ENCODE peak calls at places on chromosomes 6 and 20, in six cellular contexts. H is lung microvascular endothelial cell, K is HS-5, Z is heart right ventricle, I is fibroblast of gingiva, T is GM12865. U is an unnamed sample.

GRCh38 chr6:113997106-113997505 is 26.2 kb upstream of the HDAC2 start:
- DNase-seq in H (no peak), K (peak; percentile 82), Z (no peak), I (peak; percentile 76), T (no peak), U (peak; percentile 85)

GRCh38 chr20:39252035-39252434 is 289.9 kb downstream of the DHX35 start:
- DNase-seq in H (no peak), K (no peak), Z (no peak), I (no peak), T (no peak), U (no peak)

GRCh38 chr20:3123542-3123941 is 36.1 kb downstream of the FASTKD5 start:
- DNase-seq in H (no peak), K (no peak), Z (no peak), I (no peak), T (no peak), U (peak; percentile 10)

GRCh38 chr6:1318036-1318435 is 6.1 kb downstream of the FOXQ1 start:
- DNase-seq in H (no peak), K (no peak), Z (no peak), I (no peak), T (no peak), U (no peak)

GRCh38 chr20:1321654-1321939 is 7.3 kb downstream of the SDCBP2 start:
- DNase-seq in H (no peak), K (no peak), Z (no peak), I (no peak), T (no peak), U (no peak)

GRCh38 chr6:165616116-165616515 is 46.9 kb downstream of the PDE10A start:
- DNase-seq in H (no peak), K (no peak), Z (no peak), I (peak; percentile 21), T (no peak), U (no peak)

GRCh38 chr20:54061106-54061881 is 9.1 kb downstream of the BCAS1 start:
- DNase-seq in H (no peak), K (peak; percentile 88), Z (no peak), I (peak; percentile 21), T (no peak), U (peak; percentile 53)

GRCh38 chr20:3888622-3889488 is at the start of gene PANK2:
- DNase-seq in H (peak; percentile 99), K (peak; percentile 95), Z (peak; percentile 100), I (peak; percentile 99), T (peak; percentile 99), U (peak; percentile 99)

GRCh38 chr6:155117266-155117665 is 122.2 kb downstream of the TIAM2 start:
- DNase-seq in H (no peak), K (peak; percentile 75), Z (no peak), I (peak; percentile 91), T (no peak), U (peak; percentile 82)

GRCh38 chr20:61821698-61822097 is 244.0 kb downstream of the TAF4 start:
- DNase-seq in H (no peak), K (no peak), Z (no peak), I (no peak), T (no peak), U (no peak)

GRCh38 chr6:118372413-118372812 is 175.7 kb upstream of the PLN start:
- DNase-seq in H (peak; percentile 35), K (no peak), Z (peak; percentile 21), I (peak; percentile 46), T (no peak), U (peak; percentile 82)

GRCh38 chr6:125940691-125941090 is 15.9 kb upstream of the HINT3 start:
- DNase-seq in H (no peak), K (no peak), Z (no peak), I (peak; percentile 29), T (no peak), U (no peak)

GRCh38 chr6:14665827-14666724 is 548.5 kb downstream of the CD83 start:
- DNase-seq in H (no peak), K (peak; percentile 97), Z (no peak), I (peak; percentile 79), T (peak; percentile 68), U (peak; percentile 98)

GRCh38 chr6:65123516-65123915 is 583.5 kb downstream of the EYS start:
- DNase-seq in H (no peak), K (no peak), Z (no peak), I (no peak), T (no peak), U (no peak)

GRCh38 chr20:59565768-59566461 is 38.4 kb upstream of the PHACTR3 start:
- DNase-seq in H (no peak), K (no peak), Z (no peak), I (no peak), T (no peak), U (no peak)

GRCh38 chr20:49323622-49324238 is 45.9 kb upstream of the ZNFX1 start:
- DNase-seq in H (peak; percentile 94), K (peak; percentile 94), Z (no peak), I (peak; percentile 82), T (peak; percentile 31), U (peak; percentile 46)

GRCh38 chr6:43489277-43490072 is 12.1 kb downstream of the TJAP1 start:
- DNase-seq in H (no peak), K (no peak), Z (no peak), I (no peak), T (no peak), U (peak; percentile 45)

GRCh38 chr6:136696238-136696637 is 96.0 kb downstream of the MAP3K5 start:
- DNase-seq in H (no peak), K (no peak), Z (no peak), I (peak; percentile 73), T (no peak), U (peak; percentile 10)

GRCh38 chr20:37558779-37559178 is 31.1 kb upstream of the BLCAP start:
- DNase-seq in H (no peak), K (no peak), Z (no peak), I (no peak), T (no peak), U (no peak)

GRCh38 chr6:121597654-121598053 is 162.2 kb downstream of the GJA1 start:
- DNase-seq in H (no peak), K (peak; percentile 37), Z (no peak), I (peak; percentile 61), T (no peak), U (peak; percentile 53)

GRCh38 chr6:20791074-20791473 is 256.8 kb downstream of the CDKAL1 start:
- DNase-seq in H (no peak), K (no peak), Z (no peak), I (no peak), T (peak; percentile 9), U (no peak)

GRCh38 chr6:81613606-81614005 is 138.9 kb downstream of the TENT5A start:
- DNase-seq in H (no peak), K (peak; percentile 69), Z (no peak), I (peak; percentile 25), T (peak; percentile 9), U (peak; percentile 68)

GRCh38 chr6:18536693-18537092 is 149.5 kb downstream of the RNF144B start:
- DNase-seq in H (no peak), K (no peak), Z (no peak), I (no peak), T (no peak), U (no peak)

GRCh38 chr6:121305957-121306607 is 28.2 kb downstream of the TBC1D32 start:
- DNase-seq in H (peak; percentile 50), K (no peak), Z (no peak), I (no peak), T (peak; percentile 53), U (peak; percentile 39)

GRCh38 chr6:144809969-144810368 is 524.8 kb downstream of the UTRN start:
- DNase-seq in H (no peak), K (no peak), Z (no peak), I (no peak), T (no peak), U (no peak)

GRCh38 chr6:56764081-56764566 is 121.4 kb upstream of the DST start:
- DNase-seq in H (peak; percentile 68), K (no peak), Z (no peak), I (peak; percentile 40), T (peak; percentile 93), U (no peak)

GRCh38 chr6:8023638-8024037 is 40.6 kb downstream of the BLOC1S5 start:
- DNase-seq in H (no peak), K (no peak), Z (no peak), I (no peak), T (no peak), U (no peak)

GRCh38 chr6:37177083-37177949 is 7.4 kb downstream of the PIM1 start:
- DNase-seq in H (no peak), K (no peak), Z (no peak), I (no peak), T (no peak), U (no peak)

GRCh38 chr6:17057322-17057721 is 44.5 kb upstream of the STMND1 start:
- DNase-seq in H (no peak), K (no peak), Z (no peak), I (peak; percentile 12), T (no peak), U (no peak)

GRCh38 chr6:85192186-85192585 is 257.7 kb upstream of the NT5E start:
- DNase-seq in H (peak; percentile 40), K (peak; percentile 44), Z (no peak), I (peak; percentile 64), T (no peak), U (peak; percentile 77)

GRCh38 chr6:45074423-45074822 is 253.7 kb upstream of the RUNX2 start:
- DNase-seq in H (no peak), K (no peak), Z (no peak), I (no peak), T (no peak), U (no peak)

GRCh38 chr6:9502991-9503761 is 911.7 kb downstream of the TFAP2A start:
- DNase-seq in H (peak; percentile 38), K (peak; percentile 92), Z (no peak), I (peak; percentile 5), T (no peak), U (no peak)

GRCh38 chr6:46501136-46502089 is 10.2 kb upstream of the RCAN2 start:
- DNase-seq in H (no peak), K (no peak), Z (no peak), I (peak; percentile 50), T (no peak), U (no peak)

GRCh38 chr6:148513145-148514071 is 170.8 kb downstream of the SASH1 start:
- DNase-seq in H (no peak), K (no peak), Z (peak; percentile 44), I (peak; percentile 93), T (no peak), U (peak; percentile 84)

GRCh38 chr6:7723041-7723447 is 2.9 kb upstream of the BMP6 start:
- DNase-seq in H (peak; percentile 88), K (no peak), Z (peak; percentile 72), I (peak; percentile 79), T (peak; percentile 83), U (peak; percentile 52)

GRCh38 chr6:43838276-43839036 is 68.4 kb downstream of the VEGFA start:
- DNase-seq in H (peak; percentile 38), K (no peak), Z (peak; percentile 40), I (peak; percentile 73), T (peak; percentile 40), U (peak; percentile 64)

GRCh38 chr6:151807513-151808330 is at the start of gene ESR1:
- DNase-seq in H (peak; percentile 2), K (no peak), Z (peak; percentile 19), I (peak; percentile 36), T (no peak), U (peak; percentile 19)

GRCh38 chr20:41027872-41028358 is 707 bp upstream of the TOP1 start:
- DNase-seq in H (no peak), K (no peak), Z (no peak), I (no peak), T (no peak), U (no peak)

GRCh38 chr20:31698803-31699718 is 23.6 kb downstream of the BCL2L1 start:
- DNase-seq in H (peak; percentile 84), K (peak; percentile 96), Z (no peak), I (peak; percentile 88), T (peak; percentile 81), U (peak; percentile 94)

U was measured in foreskin fibroblast.